ENCODE peak calls at places on chromosomes 12 and 14, in four cellular contexts. P is fibroblast of lung, L is NCI-H345, W is Calu3. J is an unnamed sample.

GRCh38 chr12:42213954-42214426 is 24.1 kb downstream of the YAF2 start:
- DNase-seq in W (no peak), P (peak), L (no peak), J (no peak)

GRCh38 chr14:56205906-56206305 is 87.7 kb downstream of the PELI2 start:
- DNase-seq in L (no peak), W (no peak), P (no peak), J (no peak)

GRCh38 chr14:75452900-75453816 is 25.3 kb downstream of the JDP2 start:
- DNase-seq in L (no peak), P (peak), W (peak), J (no peak)

GRCh38 chr12:114444422-114445279 is 38.7 kb upstream of the TBX5 start:
- DNase-seq in P (peak), L (no peak), W (no peak), J (no peak)

GRCh38 chr12:51265024-51265423 is 5.2 kb downstream of the SMAGP start:
- DNase-seq in W (no peak), P (no peak), L (no peak), J (no peak)

GRCh38 chr12:43861015-43861846 is 25.4 kb downstream of the TMEM117 start:
- DNase-seq in L (no peak), P (no peak), W (no peak), J (no peak)

GRCh38 chr12:99390707-99391106 is 256.8 kb upstream of the GARIN6 start:
- DNase-seq in L (no peak), W (peak), P (no peak), J (no peak)

GRCh38 chr14:105150026-105150367 is 18.6 kb downstream of the JAG2 start:
- DNase-seq in P (no peak), W (no peak), L (no peak), J (no peak)

GRCh38 chr12:69906411-69907216 is 81.6 kb downstream of the MYRFL start:
- DNase-seq in P (peak), W (no peak), L (no peak), J (no peak)

GRCh38 chr14:100118377-100119011 is 41.0 kb downstream of the DEGS2 start:
- DNase-seq in L (no peak), P (peak), W (no peak), J (no peak)

GRCh38 chr12:51827925-51828818 is 20.3 kb downstream of the FIGNL2 start:
- DNase-seq in P (peak), W (peak), L (peak), J (no peak)

GRCh38 chr12:8501720-8502119 is 11.6 kb upstream of the CLEC4D start:
- DNase-seq in W (no peak), L (no peak), P (no peak), J (no peak)

GRCh38 chr12:122799635-122800243 is 25.4 kb downstream of the CCDC62 start:
- DNase-seq in P (no peak), W (no peak), L (no peak), J (no peak)

GRCh38 chr12:118541071-118541470 is 164.7 kb downstream of the SUDS3 start:
- DNase-seq in W (no peak), L (no peak), P (no peak), J (no peak)

GRCh38 chr12:53287741-53288216 is 7.6 kb upstream of the PFDN5 start:
- DNase-seq in L (peak), W (peak), P (peak), J (no peak)

GRCh38 chr12:57173089-57173488 is 25.7 kb upstream of the LRP1-AS start:
- DNase-seq in P (no peak), L (no peak), W (peak), J (no peak)

GRCh38 chr12:71664411-71665108 is 459 bp downstream of the THAP2 start:
- DNase-seq in P (peak), W (no peak), L (no peak), J (no peak)

GRCh38 chr12:46555379-46555778 is 182.8 kb upstream of the SLC38A2 start:
- DNase-seq in L (no peak), W (no peak), P (peak), J (no peak)

GRCh38 chr14:36901846-36902245 is 240.2 kb downstream of the PAX9 start:
- DNase-seq in L (no peak), W (no peak), P (peak), J (no peak)

GRCh38 chr14:68104518-68104917 is 284.9 kb downstream of the RAD51B start:
- DNase-seq in W (no peak), L (no peak), P (peak), J (no peak)

GRCh38 chr14:96052541-96053105 is 13.5 kb downstream of the C14orf132 start:
- DNase-seq in L (no peak), P (peak), W (no peak), J (no peak)

GRCh38 chr14:50773632-50774541 is 57.1 kb downstream of the NIN start:
- DNase-seq in W (peak), P (peak), L (peak), J (no peak)

GRCh38 chr14:51224551-51224950 is 15.5 kb upstream of the TMX1 start:
- DNase-seq in L (no peak), P (peak), W (no peak), J (no peak)

GRCh38 chr14:73787760-73788508 is 63.7 kb upstream of the PTGR2 start:
- DNase-seq in P (peak), L (no peak), W (no peak), J (no peak)

J was measured in NCI-H774.